ENCODE peak calls at places on chromosomes 7 and 10, in five cellular contexts. K is activated CD8-positive, alpha-beta T cell treated with anti-CD3 and anti-CD28 coated beads, Interleukin-2, amount 10 ng/mL, durations not matched to agents 7 days and 5 days; Q is stimulated activated naive B cell treated with anti-CD40 and anti-IgM and Interleukin-4, amounts not matched to agents 10 μg/mL and 1 μg/mL and 100 μg/mL, for 72 hours; X is Panc1; A is T-cell. F is an unnamed sample.

GRCh38 chr7:141071260-141071854 is 2.5 kb upstream of the TMEM178B start:
- ATAC-seq in X (no peak), K (no peak), A (no peak), Q (peak), F (peak)

GRCh38 chr7:113891031-113891350 is 27.8 kb downstream of the PPP1R3A start:
- ATAC-seq in Q (no peak), A (no peak), K (no peak), X (no peak), F (no peak)

GRCh38 chr7:44631458-44632115 is 25.2 kb downstream of the OGDH start:
- ATAC-seq in Q (no peak), A (peak), X (no peak), K (peak), F (no peak)

GRCh38 chr10:110432084-110432483 is 65.6 kb upstream of the DUSP5 start:
- ATAC-seq in K (no peak), Q (no peak), A (no peak), X (no peak), F (no peak)

GRCh38 chr10:114504769-114505579 is 100.7 kb upstream of the AFAP1L2 start:
- ATAC-seq in X (no peak), K (no peak), A (no peak), Q (peak), F (peak)

GRCh38 chr7:125661006-125661405 is 731.4 kb upstream of the POT1 start:
- ATAC-seq in K (no peak), A (no peak), X (no peak), Q (no peak), F (no peak)

GRCh38 chr7:583410-584121 is 63.9 kb upstream of the PDGFA start:
- ATAC-seq in A (peak), Q (no peak), K (peak), X (no peak), F (peak)

GRCh38 chr10:47206449-47207279 is 93.3 kb upstream of the GDF10 start:
- ATAC-seq in Q (peak), X (no peak), K (peak), A (peak), F (peak)

GRCh38 chr10:105726149-105726548 is 1085.1 kb downstream of the SORCS3 start:
- ATAC-seq in Q (no peak), K (no peak), A (no peak), X (no peak), F (no peak)

GRCh38 chr7:90455163-90456030 is 14.0 kb upstream of the PTTG1IP2 start:
- ATAC-seq in X (peak), A (peak), K (peak), Q (peak), F (peak)

GRCh38 chr10:44380829-44381600 is 3.9 kb downstream of the CXCL12 start:
- ATAC-seq in K (no peak), Q (no peak), X (no peak), A (no peak), F (no peak)

GRCh38 chr7:66146701-66147100 is 32.1 kb downstream of the CRCP start:
- ATAC-seq in K (no peak), Q (no peak), A (no peak), X (no peak), F (no peak)

GRCh38 chr7:120554960-120555571 is 282.1 kb downstream of the KCND2 start:
- ATAC-seq in X (peak), A (no peak), Q (peak), K (no peak), F (no peak)

GRCh38 chr7:23544913-23545354 is 13.2 kb upstream of the TRA2A start:
- ATAC-seq in Q (peak), K (peak), X (peak), A (peak), F (no peak)

GRCh38 chr10:97065686-97066679 is 119.8 kb downstream of the SLIT1 start:
- ATAC-seq in Q (no peak), K (no peak), A (no peak), X (peak), F (no peak)

GRCh38 chr7:97024209-97025129 is at the start of gene DLX5:
- ATAC-seq in K (no peak), Q (no peak), X (peak), A (no peak), F (no peak)

GRCh38 chr7:3835102-3835501 is 534.0 kb downstream of the SDK1 start:
- ATAC-seq in X (no peak), K (no peak), Q (no peak), A (no peak), F (no peak)

GRCh38 chr10:48976208-48976607 is 36.6 kb upstream of the LRRC18 start:
- ATAC-seq in K (no peak), A (no peak), X (peak), Q (peak), F (no peak)

GRCh38 chr7:106098889-106099288 is 13.2 kb downstream of the SYPL1 start:
- ATAC-seq in A (no peak), K (no peak), X (no peak), Q (peak), F (no peak)

GRCh38 chr10:109025187-109025586 is 898.1 kb downstream of the XPNPEP1 start:
- ATAC-seq in Q (no peak), K (no peak), X (no peak), A (no peak), F (no peak)

GRCh38 chr10:29736325-29737208 is 101.8 kb upstream of the SVIL start:
- ATAC-seq in A (peak), Q (peak), X (peak), K (peak), F (peak)

GRCh38 chr7:93923291-93923690 is 1.8 kb downstream of the GNG11 start:
- ATAC-seq in A (no peak), X (no peak), Q (no peak), K (no peak), F (no peak)

GRCh38 chr10:53023411-53023810 is 250.8 kb upstream of the MBL2 start:
- ATAC-seq in Q (no peak), X (no peak), K (no peak), A (no peak), F (no peak)

GRCh38 chr10:971150-971542 is 17.1 kb upstream of the GTPBP4 start:
- ATAC-seq in Q (no peak), K (no peak), A (no peak), X (no peak), F (no peak)

GRCh38 chr7:22357311-22358175 is 589 bp upstream of the RAPGEF5 start:
- ATAC-seq in A (no peak), X (peak), K (no peak), Q (no peak), F (no peak)

GRCh38 chr10:3090388-3090787 is 23.0 kb downstream of the PFKP start:
- ATAC-seq in X (peak), A (no peak), K (no peak), Q (no peak), F (no peak)

GRCh38 chr7:54917613-54918406 is 101.0 kb upstream of the EGFR start:
- ATAC-seq in Q (no peak), K (no peak), A (no peak), X (no peak), F (no peak)

GRCh38 chr7:82810558-82811259 is 352.0 kb downstream of the PCLO start:
- ATAC-seq in X (peak), A (no peak), Q (peak), K (no peak), F (no peak)

GRCh38 chr10:129844191-129844590 is 119.9 kb downstream of the EBF3 start:
- ATAC-seq in A (no peak), X (no peak), Q (no peak), K (no peak), F (no peak)

GRCh38 chr10:17445400-17445998 is 8.9 kb downstream of the ST8SIA6 start:
- ATAC-seq in X (peak), Q (no peak), K (no peak), A (no peak), F (no peak)

GRCh38 chr7:36165802-36166201 is 12.7 kb downstream of the EEPD1 start:
- ATAC-seq in X (no peak), A (no peak), K (no peak), Q (no peak), F (no peak)

GRCh38 chr10:31961675-31962074 is 33.0 kb upstream of the ARHGAP12 start:
- ATAC-seq in K (no peak), X (peak), A (peak), Q (peak), F (peak)

GRCh38 chr7:66036788-66037187 is 38.8 kb upstream of the ASL start:
- ATAC-seq in K (no peak), X (no peak), A (no peak), Q (no peak), F (no peak)

GRCh38 chr7:55965805-55966421 is 1.5 kb downstream of the NIPSNAP2 start:
- ATAC-seq in K (no peak), X (no peak), Q (no peak), A (no peak), F (no peak)

F was measured in activated T-helper 17 cell treated with anti-CD3 and anti-CD28 coated beads, Interleukin-2, amount 50 U/mL, for 72 hours.